ENCODE peak calls at places on chromosomes 12 and 14, in four cellular contexts. I is GM12878, G is IMR-90, R is H1. F is an unnamed sample.

GRCh38 chr14:92760524-92760805 is 12.0 kb upstream of the LGMN start:
- DNase-seq in R (no peak), I (no peak), G (no peak), F (no peak)

GRCh38 chr14:78754059-78754458 is 583.9 kb downstream of the NRXN3 start:
- DNase-seq in I (no peak), R (no peak), G (no peak), F (no peak)

GRCh38 chr14:77549451-77549850 is 50.8 kb upstream of the ISM2 start:
- DNase-seq in G (no peak), I (no peak), R (no peak), F (no peak)

GRCh38 chr12:26452511-26452910 is 257.1 kb downstream of the SSPN start:
- DNase-seq in I (no peak), R (no peak), G (no peak), F (no peak)

GRCh38 chr12:56723889-56724659 is 1.0 kb downstream of the NACA start:
- DNase-seq in I (no peak), R (no peak), G (peak), F (no peak)

GRCh38 chr12:94080684-94081009 is 67.7 kb upstream of the PLXNC1 start:
- DNase-seq in R (no peak), G (no peak), I (no peak), F (no peak)

GRCh38 chr12:57031228-57031670 is 14.9 kb upstream of the TAC3 start:
- DNase-seq in G (no peak), R (no peak), I (no peak), F (no peak)

GRCh38 chr14:100105357-100106169 is 40.3 kb downstream of the EVL start:
- DNase-seq in G (no peak), R (no peak), I (no peak), F (no peak)

GRCh38 chr14:32256606-32257005 is 53.5 kb upstream of the RNU6-8 start:
- DNase-seq in I (no peak), R (no peak), G (peak), F (no peak)

GRCh38 chr12:34626363-34627157 is 604.3 kb downstream of the ALG10 start:
- DNase-seq in I (no peak), R (no peak), G (no peak), F (no peak)
- TF ChIP-seq CHD1 in I (no peak), R (no peak), G (no peak), F (no peak)

DNA sequence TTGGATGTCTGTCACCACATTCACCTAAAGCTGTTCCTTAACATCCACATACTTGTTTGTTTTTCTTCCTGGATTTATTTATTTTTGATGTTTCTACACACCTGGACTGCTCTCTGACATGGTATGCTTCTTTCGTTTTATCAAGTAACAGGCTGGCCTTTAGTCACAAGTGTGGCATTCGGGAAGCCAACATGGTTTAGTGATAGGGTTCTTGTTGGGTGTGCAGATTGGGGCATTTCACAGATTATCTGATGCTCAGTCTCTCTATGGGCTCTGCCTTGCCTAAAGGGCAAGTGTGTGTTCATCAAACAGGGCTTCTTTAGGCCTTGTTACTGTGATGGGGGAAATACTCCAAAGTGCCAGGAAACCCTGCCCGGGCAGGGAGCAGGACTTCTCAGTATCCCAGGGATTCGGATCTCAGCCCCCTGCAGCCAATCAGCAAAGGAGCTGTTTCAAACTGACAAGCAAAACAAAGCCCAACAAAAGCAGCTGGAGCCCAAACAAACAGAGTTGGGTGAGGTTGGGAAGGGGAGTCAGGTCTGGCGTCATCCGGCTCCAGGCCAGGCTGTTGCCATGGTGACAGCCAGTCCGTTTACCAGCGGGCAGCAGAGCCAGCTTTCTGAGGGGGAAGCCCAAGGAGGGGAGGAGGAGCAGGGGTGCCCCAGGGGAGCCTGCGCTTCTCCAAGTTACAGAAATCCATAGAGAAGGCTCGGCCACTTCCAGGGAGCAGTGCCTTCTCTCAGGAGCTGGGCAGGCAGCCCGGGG is 31.8 kb downstream of the FOS start:
- DNase-seq in G (peak), R (peak), I (no peak), F (no peak)
- TF ChIP-seq CHD1 in G (no peak), R (no peak), I (no peak), F (no peak)

GRCh38 chr14:97584528-97584927 is 787.3 kb downstream of the VRK1 start:
- DNase-seq in R (no peak), G (no peak), I (no peak), F (no peak)

GRCh38 chr14:97580923-97581495 is 783.8 kb downstream of the VRK1 start:
- DNase-seq in I (no peak), R (no peak), G (no peak), F (no peak)

GRCh38 chr14:97575677-97576076 is 778.5 kb downstream of the VRK1 start:
- DNase-seq in G (no peak), R (no peak), I (no peak), F (no peak)

GRCh38 chr14:97578982-97579381 is 781.8 kb downstream of the VRK1 start:
- DNase-seq in I (no peak), R (no peak), G (no peak), F (no peak)
- TF ChIP-seq CHD1 in I (no peak), R (no peak), G (no peak), F (no peak)

GRCh38 chr14:35961697-35962274 is 135.6 kb downstream of the BRMS1L start:
- DNase-seq in R (no peak), I (no peak), G (no peak), F (no peak)
- TF ChIP-seq CHD1 in R (no peak), I (no peak), G (no peak), F (no peak)

DNA sequence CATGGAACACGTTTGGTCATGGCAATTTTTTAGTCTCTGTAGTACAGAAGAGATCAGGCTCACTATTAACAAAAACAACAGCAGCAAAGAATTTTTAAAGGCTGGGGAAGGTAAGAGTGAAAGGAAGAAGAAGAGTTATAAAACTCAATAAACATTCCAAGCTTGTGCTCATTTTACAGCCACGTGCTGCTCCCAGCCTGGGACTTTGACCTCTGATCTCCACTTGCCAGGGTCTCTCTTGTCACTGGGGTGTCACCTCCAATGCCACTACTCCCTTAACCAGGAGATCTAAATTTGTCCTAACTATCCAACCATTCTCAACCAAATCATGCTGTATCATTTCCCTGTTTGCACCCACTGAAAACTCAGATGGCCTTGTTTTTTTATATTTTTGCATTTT is 605.1 kb downstream of the VRK1 start:
- DNase-seq in G (no peak), R (no peak), I (no peak), F (no peak)
- TF ChIP-seq CHD1 in G (no peak), R (no peak), I (no peak), F (no peak)

DNA sequence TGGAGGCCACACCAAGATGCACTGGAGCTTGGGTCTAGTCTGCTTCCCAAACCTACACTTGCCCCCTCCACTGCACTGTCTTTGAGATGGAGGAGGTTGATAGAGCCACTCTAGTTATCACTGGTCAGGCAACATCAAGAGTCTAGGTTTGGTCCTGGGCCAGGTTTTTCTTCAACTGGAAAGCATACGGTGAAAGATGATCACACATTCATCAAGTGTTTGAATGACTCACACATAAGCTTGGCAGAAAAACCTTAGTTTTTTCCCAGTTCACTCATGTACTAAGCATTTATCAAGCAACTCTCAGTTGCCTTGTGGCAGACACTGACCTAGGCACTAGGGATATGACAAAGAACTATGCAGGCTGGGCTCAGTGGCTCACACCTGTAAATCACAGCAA is 84.5 kb downstream of the PLEKHG3 start:
- DNase-seq in G (peak), I (no peak), R (no peak), F (peak)
- TF ChIP-seq CHD1 in G (no peak), I (no peak), R (no peak), F (no peak)

F was measured in K562.